ENCODE peak calls at places on chromosomes 16 and 17, in ten cellular contexts. F, I, P, W, C, E, A, O, V and J are unnamed samples.

GRCh38 chr17:18259621-18260331 is 686 bp upstream of the MIEF2 start:
- DNase-seq in F (no peak), V (no peak), W (no peak), I (no peak), O (peak), E (no peak), P (no peak), A (no peak), C (no peak), J (no peak)

GRCh38 chr16:56814537-56815432 is 50.2 kb upstream of the SLC12A3 start:
- DNase-seq in A (no peak), O (no peak), E (no peak), W (no peak), I (no peak), P (no peak), C (no peak), V (no peak), F (no peak), J (peak)

GRCh38 chr17:46853896-46854444 is 2.6 kb downstream of the WNT9B start:
- DNase-seq in E (no peak), I (no peak), P (no peak), O (no peak), A (no peak), W (no peak), V (no peak), C (no peak), F (no peak), J (no peak)

GRCh38 chr16:72189865-72190371 is 18.0 kb upstream of the PMFBP1 start:
- DNase-seq in V (no peak), A (no peak), F (no peak), O (peak), E (no peak), C (no peak), P (no peak), I (no peak), W (no peak), J (no peak)

GRCh38 chr17:66451188-66452149 is 149.1 kb downstream of the PRKCA start:
- DNase-seq in F (no peak), C (no peak), A (no peak), O (no peak), E (peak), I (no peak), V (no peak), P (no peak), W (no peak), J (no peak)

GRCh38 chr16:20072524-20073202 is 1.0 kb downstream of the GPR139 start:
- DNase-seq in P (no peak), F (no peak), W (no peak), O (no peak), I (no peak), A (no peak), C (no peak), E (peak), V (no peak), J (no peak)

GRCh38 chr17:78124081-78124835 is 4.3 kb downstream of the TMC6 start:
- DNase-seq in P (no peak), I (no peak), W (no peak), O (no peak), C (no peak), E (no peak), A (no peak), F (no peak), V (no peak), J (no peak)

GRCh38 chr17:82780195-82780594 is 28.3 kb downstream of the TBCD start:
- DNase-seq in C (no peak), P (no peak), W (no peak), O (no peak), E (no peak), A (no peak), I (no peak), V (no peak), F (no peak), J (no peak)

GRCh38 chr16:30092373-30093010 is 768 bp upstream of the TBX6 start:
- DNase-seq in F (peak), O (peak), C (peak), P (peak), V (peak), I (peak), A (peak), E (peak), W (peak), J (no peak)

GRCh38 chr17:39982069-39982371 is 1.4 kb downstream of the PSMD3 start:
- DNase-seq in C (no peak), A (no peak), W (no peak), I (no peak), P (no peak), V (no peak), F (no peak), E (no peak), O (no peak), J (no peak)

GRCh38 chr17:39769974-39770587 is 32.3 kb downstream of the GRB7 start:
- DNase-seq in F (peak), A (no peak), O (peak), W (no peak), V (peak), I (no peak), E (no peak), P (peak), C (peak), J (no peak)

GRCh38 chr16:58970775-58971174 is 236.7 kb upstream of the GOT2 start:
- DNase-seq in I (no peak), C (no peak), W (no peak), P (no peak), A (no peak), E (no peak), V (no peak), F (no peak), O (no peak), J (no peak)

GRCh38 chr17:78400581-78401240 is 22.3 kb downstream of the PGS1 start:
- DNase-seq in O (peak), W (no peak), A (no peak), F (no peak), P (no peak), V (no peak), I (no peak), C (no peak), E (no peak), J (peak)

GRCh38 chr16:65618335-65618734 is 496.5 kb upstream of the CDH11 start:
- DNase-seq in A (no peak), V (no peak), W (no peak), O (no peak), P (no peak), F (no peak), E (no peak), C (no peak), I (no peak), J (no peak)

GRCh38 chr17:202501-202951 is 21.1 kb upstream of the DOC2B start:
- DNase-seq in P (no peak), E (no peak), W (no peak), F (no peak), I (no peak), C (no peak), O (peak), V (no peak), A (no peak), J (no peak)

GRCh38 chr16:79597277-79597676 is 3.3 kb downstream of the MAF start:
- DNase-seq in C (no peak), V (no peak), O (no peak), F (no peak), A (no peak), P (no peak), E (no peak), W (no peak), I (no peak), J (no peak)

GRCh38 chr17:63436523-63437110 is 9.5 kb downstream of the CYB561 start:
- DNase-seq in F (no peak), W (no peak), C (no peak), O (peak), I (no peak), A (no peak), E (peak), V (no peak), P (no peak), J (no peak)

GRCh38 chr17:69560987-69561441 is 146.5 kb downstream of the MAP2K6 start:
- DNase-seq in F (no peak), V (no peak), I (no peak), W (no peak), A (no peak), O (no peak), E (no peak), P (no peak), C (no peak), J (no peak)

GRCh38 chr17:64160378-64160777 is 30.4 kb upstream of the ERN1 start:
- DNase-seq in P (no peak), V (no peak), F (no peak), E (no peak), W (no peak), C (no peak), O (no peak), I (no peak), A (no peak), J (no peak)

GRCh38 chr17:71338396-71338795 is 782.4 kb upstream of the SOX9 start:
- DNase-seq in O (peak), P (no peak), W (no peak), E (no peak), I (no peak), F (no peak), V (no peak), C (no peak), A (no peak), J (no peak)

GRCh38 chr16:15716694-15717447 is 66.8 kb downstream of the NDE1 start:
- DNase-seq in V (no peak), O (no peak), F (no peak), P (no peak), W (no peak), C (no peak), I (no peak), E (no peak), A (no peak), J (no peak)

GRCh38 chr16:72992142-72992601 is 55.8 kb downstream of the ZFHX3 start:
- DNase-seq in I (no peak), O (no peak), E (peak), P (no peak), A (no peak), C (no peak), F (no peak), W (no peak), V (no peak), J (no peak)

GRCh38 chr16:8887952-8888560 is 5.9 kb downstream of the LITAFD start:
- DNase-seq in P (no peak), F (no peak), W (peak), A (peak), I (peak), O (no peak), V (no peak), C (no peak), E (no peak), J (no peak)

GRCh38 chr16:10945065-10945787 is 862 bp downstream of the CLEC16A start:
- DNase-seq in W (no peak), E (no peak), O (no peak), V (no peak), C (no peak), P (no peak), I (no peak), F (no peak), A (no peak), J (peak)

GRCh38 chr17:52136173-52136572 is 22.3 kb downstream of the CA10 start:
- DNase-seq in F (no peak), C (no peak), W (no peak), I (no peak), V (no peak), P (no peak), E (no peak), A (no peak), O (no peak), J (no peak)

GRCh38 chr16:68284847-68285246 is 20.5 kb downstream of the SLC7A6 start:
- DNase-seq in E (no peak), I (no peak), P (no peak), C (no peak), W (no peak), F (no peak), V (no peak), A (no peak), O (no peak), J (no peak)

GRCh38 chr17:19766421-19767270 is 18.5 kb upstream of the ALDH3A1 start:
- DNase-seq in C (peak), P (peak), E (peak), F (peak), V (peak), A (peak), I (peak), W (peak), O (peak), J (peak)

GRCh38 chr16:59886021-59886420 is 1151.9 kb upstream of the GOT2 start:
- DNase-seq in P (no peak), I (no peak), A (no peak), F (no peak), W (peak), V (no peak), O (no peak), C (no peak), E (no peak), J (no peak)

GRCh38 chr17:74429604-74430384 is 2.1 kb upstream of the GPRC5C start:
- DNase-seq in V (no peak), A (no peak), C (no peak), P (no peak), W (no peak), I (no peak), O (peak), F (no peak), E (peak), J (no peak)

GRCh38 chr17:66805567-66805966 is 29.4 kb upstream of the CACNG5 start:
- DNase-seq in C (no peak), V (no peak), F (no peak), I (no peak), O (no peak), P (no peak), E (no peak), A (no peak), W (no peak), J (no peak)

GRCh38 chr17:32482568-32483320 is 4.0 kb upstream of the CDK5R1 start:
- DNase-seq in O (no peak), F (no peak), I (no peak), W (no peak), V (no peak), E (no peak), P (no peak), A (no peak), C (no peak), J (no peak)

GRCh38 chr16:4334724-4335495 is 16.2 kb downstream of the PAM16 start:
- DNase-seq in E (no peak), P (no peak), C (no peak), I (no peak), O (no peak), A (no peak), F (no peak), W (no peak), V (no peak), J (no peak)